ENCODE peak calls at places on chromosomes 5 and 9, in seven cellular contexts. R is astrocyte of the cerebellum, N is uterus, V is GM13977, B is ascending aorta, D is foreskin fibroblast, H is H9. U is an unnamed sample.

GRCh38 chr9:7452378-7452777 is 347.2 kb downstream of the DMAC1 start:
- DNase-seq in R (no peak), N (no peak), V (no peak), B (no peak), D (peak; percentile 29), H (no peak), U (no peak)

GRCh38 chr9:126664893-126665695 is 51.4 kb downstream of the LMX1B start:
- DNase-seq in R (no peak), N (no peak), V (no peak), B (no peak), D (no peak), H (peak; percentile 83), U (no peak)

GRCh38 chr5:175820230-175820629 is 51.1 kb upstream of the CPLX2 start:
- DNase-seq in R (no peak), N (no peak), V (no peak), B (no peak), D (no peak), H (no peak), U (no peak)

GRCh38 chr5:109718216-109718615 is 28.5 kb downstream of the MAN2A1 start:
- DNase-seq in R (no peak), N (no peak), V (no peak), B (no peak), D (no peak), H (no peak), U (no peak)

GRCh38 chr5:161481922-161482321 is 64.6 kb downstream of the GABRB2 start:
- DNase-seq in R (no peak), N (no peak), V (no peak), B (no peak), D (no peak), H (no peak), U (no peak)

GRCh38 chr9:126499911-126500599 is 113.7 kb upstream of the LMX1B start:
- DNase-seq in R (no peak), N (no peak), V (no peak), B (no peak), D (no peak), H (peak; percentile 61), U (no peak)

GRCh38 chr5:445591-445990 is 2.6 kb downstream of the EXOC3 start:
- DNase-seq in R (no peak), N (peak; percentile 3), V (no peak), B (no peak), D (no peak), H (peak; percentile 2), U (no peak)

GRCh38 chr9:128551652-128552152 is 685 bp upstream of the SPTAN1 start:
- DNase-seq in R (peak; percentile 54), N (no peak), V (no peak), B (peak; percentile 44), D (no peak), H (no peak), U (no peak)

GRCh38 chr9:114011313-114011712 is 66.8 kb downstream of the AMBP start:
- DNase-seq in R (no peak), N (peak; percentile 2), V (no peak), B (no peak), D (no peak), H (peak; percentile 18), U (no peak)

GRCh38 chr9:115142502-115143265 is 24.7 kb upstream of the TNC start:
- DNase-seq in R (no peak), N (no peak), V (no peak), B (no peak), D (no peak), H (no peak), U (no peak)

GRCh38 chr9:101369286-101369685 is 15.5 kb downstream of the BAAT start:
- DNase-seq in R (peak; percentile 33), N (no peak), V (no peak), B (no peak), D (no peak), H (no peak), U (no peak)

GRCh38 chr5:175689147-175689991 is 31.5 kb downstream of the HRH2 start:
- DNase-seq in R (no peak), N (peak; percentile 27), V (no peak), B (peak; percentile 62), D (peak; percentile 2), H (no peak), U (no peak)

GRCh38 chr9:89339807-89340206 is 21.5 kb downstream of the SECISBP2 start:
- DNase-seq in R (no peak), N (no peak), V (no peak), B (no peak), D (no peak), H (no peak), U (no peak)

GRCh38 chr9:99003308-99003707 is 59.6 kb downstream of the COL15A1 start:
- DNase-seq in R (no peak), N (no peak), V (no peak), B (no peak), D (no peak), H (peak; percentile 6), U (no peak)

GRCh38 chr9:133210202-133210532 is 1.1 kb upstream of the OBP2B start:
- DNase-seq in R (no peak), N (no peak), V (no peak), B (no peak), D (no peak), H (no peak), U (no peak)

GRCh38 chr5:30752015-30752414 is 441.5 kb upstream of the CDH6 start:
- DNase-seq in R (no peak), N (no peak), V (no peak), B (no peak), D (no peak), H (no peak), U (no peak)

GRCh38 chr5:59917121-59917520 is 23.6 kb upstream of the PDE4D start:
- DNase-seq in R (no peak), N (no peak), V (no peak), B (no peak), D (peak; percentile 2), H (no peak), U (no peak)

DNA sequence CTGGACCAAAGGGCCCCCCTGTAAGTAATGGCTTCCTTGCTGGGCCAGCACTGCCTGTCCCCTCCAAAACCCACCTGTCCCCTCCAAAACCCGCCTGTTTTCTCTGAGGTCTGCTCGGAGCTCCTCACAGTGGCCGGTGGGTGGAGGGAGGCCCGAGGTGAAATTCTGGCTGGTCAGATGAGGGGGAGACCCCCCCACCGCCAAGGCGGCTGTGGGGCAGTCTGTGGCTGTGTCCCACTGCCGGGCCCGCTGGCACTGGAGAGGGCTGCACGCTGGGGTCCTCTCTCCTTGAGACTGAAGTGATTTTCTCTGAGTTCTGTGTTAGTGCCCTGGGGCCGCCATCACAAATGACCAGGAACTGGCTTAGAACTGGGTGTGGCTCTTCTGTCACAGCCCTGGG is 83.7 kb upstream of the FCN2 start:
- DNase-seq in R (no peak), N (no peak), V (no peak), B (no peak), D (no peak), H (no peak), U (no peak)
- TF ChIP-seq CTCF in R (no peak), N (no peak), V (no peak), B (no peak), D (no peak), H (no peak), U (no peak)

DNA sequence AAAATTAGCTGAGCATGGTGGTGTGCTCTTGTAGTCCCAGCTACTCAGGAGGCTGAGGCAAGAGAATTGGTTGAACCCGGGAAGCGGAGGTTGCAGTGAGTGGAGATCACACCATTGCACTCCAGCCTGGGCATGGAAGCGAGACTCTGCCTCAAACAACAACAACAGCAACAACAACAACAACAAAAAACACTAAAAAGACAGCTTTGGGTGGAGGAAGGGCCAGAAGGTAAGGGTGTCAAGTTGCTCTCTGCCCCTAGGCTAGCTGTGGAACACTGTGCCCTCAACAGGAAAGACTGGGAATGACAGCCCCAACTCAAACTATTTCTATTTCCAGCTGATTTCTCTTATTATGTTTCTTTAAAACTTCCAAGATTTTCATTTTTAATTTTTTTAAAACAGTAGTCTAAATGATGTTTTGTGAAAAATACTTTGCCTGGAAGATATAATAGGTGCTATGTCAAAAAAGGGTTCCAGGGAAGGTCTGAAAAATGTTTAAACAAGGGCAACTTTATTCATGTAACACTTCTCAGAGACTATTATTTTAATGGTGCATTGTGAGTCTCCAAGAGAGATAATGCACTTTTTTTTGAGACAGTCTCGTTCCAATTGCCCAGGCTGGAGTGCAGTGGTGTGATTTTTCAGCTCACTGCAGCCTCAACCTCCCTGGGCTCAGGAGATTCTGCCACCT is 29.9 kb downstream of the CLINT1 start:
- DNase-seq in R (no peak), N (no peak), V (no peak), B (no peak), D (no peak), H (peak; percentile 62), U (no peak)
- TF ChIP-seq CTCF in R (peak; percentile 42), N (no peak), V (peak; percentile 41), B (no peak), D (peak; percentile 20), H (peak; percentile 65), U (no peak)

GRCh38 chr9:1913931-1914330 is 101.2 kb upstream of the SMARCA2 start:
- DNase-seq in R (no peak), N (no peak), V (no peak), B (no peak), D (no peak), H (no peak), U (no peak)

GRCh38 chr9:1918642-1919041 is 96.5 kb upstream of the SMARCA2 start:
- DNase-seq in R (no peak), N (no peak), V (no peak), B (no peak), D (no peak), H (no peak), U (no peak)

GRCh38 chr9:1922026-1922425 is 93.1 kb upstream of the SMARCA2 start:
- DNase-seq in R (no peak), N (no peak), V (no peak), B (no peak), D (no peak), H (peak; percentile 44), U (no peak)

GRCh38 chr9:1919229-1919628 is 95.9 kb upstream of the SMARCA2 start:
- DNase-seq in R (no peak), N (no peak), V (no peak), B (no peak), D (no peak), H (no peak), U (no peak)

DNA sequence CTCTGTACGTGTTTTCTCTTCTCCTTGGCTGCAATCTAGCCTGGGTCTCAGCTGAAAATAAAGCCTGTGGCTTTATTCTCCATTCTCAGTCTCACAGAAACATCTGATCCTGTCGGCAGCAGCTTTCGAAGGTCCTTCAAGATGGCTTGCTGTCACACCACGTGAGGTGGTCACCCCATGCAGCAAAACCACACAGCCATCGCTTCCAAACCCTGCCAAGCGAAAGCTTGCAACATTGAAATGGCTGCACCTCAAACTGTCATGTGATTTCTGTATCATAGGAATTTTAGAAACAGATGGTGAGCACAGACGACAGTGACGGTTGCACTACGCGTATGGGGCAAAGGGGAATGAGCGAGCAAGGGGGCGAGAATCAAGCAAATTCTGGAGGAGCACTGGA is 98.5 kb upstream of the SMARCA2 start:
- DNase-seq in R (no peak), N (no peak), V (no peak), B (no peak), D (no peak), H (no peak), U (no peak)
- TF ChIP-seq CTCF in R (no peak), N (no peak), V (no peak), B (no peak), D (no peak), H (no peak), U (no peak)

DNA sequence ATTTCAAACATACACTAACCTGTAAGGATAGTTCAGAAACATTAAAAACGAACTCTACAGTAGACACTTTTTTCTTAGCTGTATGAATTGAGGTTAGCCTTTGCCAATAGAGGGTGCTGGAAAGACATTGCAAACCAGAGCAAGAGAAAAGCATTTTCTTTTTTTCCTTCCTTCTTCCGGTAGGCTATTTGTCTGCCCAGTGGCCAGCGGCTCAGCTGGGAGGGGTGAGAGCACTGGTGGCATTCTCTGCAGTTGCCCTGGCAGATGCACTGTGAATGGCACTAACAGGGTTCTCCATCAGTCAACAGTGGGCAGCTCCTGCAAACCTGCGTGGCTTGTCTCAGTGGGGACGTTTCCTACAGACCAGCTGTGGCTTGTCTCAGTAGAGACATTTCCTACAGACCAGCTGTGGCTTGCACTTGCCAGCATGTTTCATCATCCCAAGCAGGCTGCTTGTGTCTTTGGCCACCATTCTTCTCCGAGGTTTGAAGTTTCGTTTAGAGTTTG is 984.5 kb upstream of the CDH18 start:
- DNase-seq in R (no peak), N (no peak), V (no peak), B (no peak), D (no peak), H (peak; percentile 69), U (no peak)
- TF ChIP-seq CTCF in R (peak; percentile 37), N (no peak), V (peak; percentile 1), B (no peak), D (no peak), H (peak; percentile 62), U (no peak)

U was measured in activated CD8-positive, alpha-beta T cell treated with anti-CD3 and anti-CD28 coated beads for 36 hours.